ENCODE peak calls at places on chromosomes 1 and 21, in eight cellular contexts. S, Q, A, V, E, G, L and Z are unnamed samples.

GRCh38 chr1:14165289-14165867 is 433.1 kb upstream of the KAZN start:
- DNase-seq in E (no peak), A (no peak), S (no peak), Q (no peak), V (no peak), G (no peak), L (no peak), Z (no peak)

GRCh38 chr1:154753426-154753825 is 116.7 kb downstream of the KCNN3 start:
- DNase-seq in L (no peak), G (no peak), Q (no peak), E (no peak), S (no peak), V (no peak), A (no peak), Z (no peak)

GRCh38 chr1:162726539-162726938 is 64.0 kb upstream of the HSD17B7 start:
- DNase-seq in Q (no peak), G (no peak), E (no peak), V (no peak), A (peak), L (no peak), S (no peak), Z (no peak)

GRCh38 chr1:192852001-192852400 is 43.2 kb downstream of the RGS2 start:
- DNase-seq in Q (no peak), E (no peak), G (no peak), V (no peak), L (no peak), S (no peak), A (no peak), Z (no peak)

GRCh38 chr1:111142358-111142975 is 2.4 kb downstream of the CEPT1 start:
- DNase-seq in Q (no peak), E (no peak), V (no peak), S (no peak), L (no peak), G (no peak), A (peak), Z (no peak)

GRCh38 chr1:201436969-201437368 is 15.4 kb upstream of the TNNI1 start:
- DNase-seq in G (no peak), A (no peak), L (no peak), Q (no peak), S (no peak), E (no peak), V (no peak), Z (no peak)

GRCh38 chr1:22318279-22318983 is 133.2 kb upstream of the ZBTB40 start:
- DNase-seq in Q (peak), G (no peak), V (no peak), A (no peak), L (no peak), E (no peak), S (peak), Z (no peak)

GRCh38 chr1:159879977-159880376 is 17.5 kb upstream of the VSIG8 start:
- DNase-seq in A (peak), E (no peak), Q (no peak), S (no peak), L (peak), G (no peak), V (no peak), Z (no peak)

GRCh38 chr1:18157352-18157751 is 49.8 kb downstream of the IGSF21 start:
- DNase-seq in Q (no peak), L (no peak), A (no peak), G (no peak), S (no peak), V (no peak), E (no peak), Z (no peak)

GRCh38 chr1:9066945-9067807 is 2.3 kb downstream of the SLC2A5 start:
- DNase-seq in L (peak), E (no peak), Q (peak), G (peak), A (peak), V (no peak), S (no peak), Z (peak)

GRCh38 chr1:48208652-48209051 is 13.9 kb upstream of the SLC5A9 start:
- DNase-seq in L (no peak), V (no peak), Q (no peak), S (no peak), E (no peak), A (no peak), G (no peak), Z (no peak)

GRCh38 chr1:20074725-20075171 is 4.8 kb downstream of the PLA2G5 start:
- DNase-seq in L (no peak), V (no peak), A (no peak), G (no peak), E (no peak), Q (no peak), S (no peak), Z (no peak)

GRCh38 chr1:87091425-87091824 is 177.0 kb downstream of the HS2ST1 start:
- DNase-seq in V (no peak), L (no peak), Q (no peak), A (peak), E (no peak), G (no peak), S (no peak), Z (no peak)

GRCh38 chr1:1063945-1064831 is 9.9 kb downstream of the RNF223 start:
- DNase-seq in E (peak), Q (peak), L (peak), A (peak), S (peak), V (peak), G (no peak), Z (peak)

GRCh38 chr1:18541046-18541795 is 60.5 kb downstream of the KLHDC7A start:
- DNase-seq in L (no peak), V (no peak), S (no peak), Q (no peak), E (no peak), A (no peak), G (no peak), Z (no peak)

GRCh38 chr1:35726814-35727433 is 8.2 kb upstream of the C1orf216 start:
- DNase-seq in E (peak), Q (peak), S (peak), V (peak), L (peak), A (peak), G (peak), Z (peak)

GRCh38 chr1:151972533-151973270 is 21.0 kb downstream of the S100A10 start:
- DNase-seq in Q (no peak), S (no peak), E (no peak), V (no peak), G (peak), A (peak), L (no peak), Z (no peak)

GRCh38 chr1:235073968-235074334 is 54.7 kb downstream of the TOMM20 start:
- DNase-seq in Q (no peak), V (no peak), A (no peak), S (no peak), G (no peak), L (no peak), E (peak), Z (no peak)

GRCh38 chr1:225509770-225510169 is 81.9 kb upstream of the LBR start:
- DNase-seq in L (no peak), G (no peak), A (no peak), Q (no peak), V (no peak), E (no peak), S (no peak), Z (no peak)

GRCh38 chr21:8992731-8993174 is 1528.6 kb upstream of the TPTE start:
- DNase-seq in L (no peak), E (peak), S (peak), Q (no peak), V (no peak), A (no peak), G (no peak), Z (no peak)

GRCh38 chr21:34942911-34943310 is 106.2 kb downstream of the RUNX1 start:
- DNase-seq in A (no peak), G (no peak), V (no peak), E (no peak), Q (no peak), L (no peak), S (no peak), Z (no peak)

GRCh38 chr1:55848906-55849305 is 633.7 kb upstream of the USP24 start:
- DNase-seq in E (no peak), S (no peak), G (no peak), A (no peak), V (no peak), Q (no peak), L (no peak), Z (no peak)
- TF ChIP-seq CTCF in E (no peak), S (peak), G (peak), A (no peak), V (no peak), Q (no peak), L (peak), Z (no peak)

GRCh38 chr1:153261793-153262371 is 2.4 kb downstream of the LORICRIN start:
- DNase-seq in E (no peak), L (no peak), V (no peak), S (no peak), Q (no peak), G (no peak), A (no peak), Z (no peak)

GRCh38 chr1:153260980-153261792 is 1.7 kb downstream of the LORICRIN start:
- DNase-seq in V (peak), S (peak), L (no peak), A (peak), Q (peak), E (peak), G (no peak), Z (no peak)

GRCh38 chr1:153260473-153260979 is 1.0 kb downstream of the LORICRIN start:
- DNase-seq in V (peak), E (no peak), G (no peak), S (no peak), A (peak), Q (peak), L (no peak), Z (no peak)

GRCh38 chr1:153262462-153263157 is 3.1 kb downstream of the LORICRIN start:
- DNase-seq in S (no peak), L (no peak), G (no peak), A (no peak), Q (peak), E (no peak), V (no peak), Z (no peak)

GRCh38 chr1:153265457-153265856 is 6.0 kb downstream of the LORICRIN start:
- DNase-seq in E (no peak), L (no peak), S (no peak), Q (no peak), A (no peak), V (no peak), G (no peak), Z (no peak)
- TF ChIP-seq CTCF in E (peak), L (no peak), S (no peak), Q (no peak), A (no peak), V (no peak), G (no peak), Z (no peak)

DNA sequence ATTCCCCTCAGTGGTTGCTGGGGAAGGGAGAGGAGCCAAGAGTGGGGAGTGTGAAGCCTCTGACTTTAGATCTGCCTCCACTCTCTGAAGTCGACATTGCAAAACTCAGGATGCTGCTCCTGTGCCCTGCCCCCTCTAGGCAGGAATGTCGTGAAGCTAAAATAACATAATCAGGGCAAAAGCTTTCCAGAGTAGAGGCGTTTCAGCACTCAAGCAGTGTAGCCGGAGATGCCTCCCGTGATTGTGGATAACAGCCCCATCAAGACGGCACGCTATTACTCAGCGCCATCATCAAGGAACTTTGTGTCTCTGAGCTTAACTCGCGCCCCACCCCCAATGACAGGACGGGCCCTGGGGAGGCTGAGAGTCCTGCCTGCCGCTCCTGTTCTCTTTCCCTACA is 60.0 kb downstream of the FBXO2 start:
- DNase-seq in Q (no peak), L (no peak), V (no peak), G (no peak), S (no peak), A (no peak), E (no peak), Z (no peak)
- TF ChIP-seq CTCF in Q (no peak), L (peak), V (no peak), G (no peak), S (peak), A (no peak), E (no peak), Z (peak)

DNA sequence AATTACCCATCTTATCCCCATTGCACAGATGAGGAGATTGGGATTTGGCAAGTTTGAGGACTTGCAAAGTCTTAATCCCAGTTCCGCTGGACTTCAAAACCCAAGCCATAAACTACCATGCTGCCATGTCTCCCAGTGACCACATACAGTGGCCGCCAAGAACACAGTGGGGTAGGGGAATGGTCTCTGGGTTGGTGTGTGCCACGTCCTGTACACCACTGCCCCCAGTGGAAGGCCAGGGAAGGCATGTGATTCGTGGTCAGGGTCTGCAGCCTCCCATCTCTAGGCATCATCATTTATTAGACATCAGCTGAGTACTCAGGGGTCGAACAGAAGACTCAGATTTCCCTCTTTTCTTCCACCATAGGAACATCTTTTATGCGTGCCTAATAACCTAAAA is 76.0 kb downstream of the MAN1C1 start:
- DNase-seq in S (peak), G (no peak), A (peak), E (no peak), L (no peak), Q (peak), V (no peak), Z (no peak)
- TF ChIP-seq CTCF in S (peak), G (no peak), A (peak), E (no peak), L (peak), Q (peak), V (peak), Z (peak)

GRCh38 chr1:157960773-157961172 is 32.7 kb upstream of the KIRREL1 start:
- DNase-seq in A (no peak), V (no peak), Q (no peak), E (no peak), G (no peak), S (no peak), L (no peak), Z (no peak)
- TF ChIP-seq CTCF in A (no peak), V (no peak), Q (no peak), E (no peak), G (no peak), S (no peak), L (no peak), Z (no peak)

GRCh38 chr1:215530401-215530984 is 36.6 kb upstream of the KCTD3 start:
- DNase-seq in E (no peak), Q (no peak), S (no peak), A (peak), G (no peak), V (no peak), L (no peak), Z (no peak)
- TF ChIP-seq CTCF in E (no peak), Q (no peak), S (no peak), A (no peak), G (no peak), V (no peak), L (no peak), Z (no peak)